ENCODE peak calls at places on chromosome 6, in six cellular contexts. F, L, E, O, I and Q are unnamed samples.

GRCh38 chr6:98672681-98673475 is 161.5 kb upstream of the POU3F2 start:
- DNase-seq in O (no peak), I (no peak), F (peak; percentile 67), L (no peak), E (no peak), Q (no peak)

GRCh38 chr6:156154896-156155295 is 622.3 kb upstream of the ARID1B start:
- DNase-seq in F (no peak), O (peak; percentile 81), E (no peak), L (peak; percentile 5), I (no peak), Q (peak; percentile 60)

GRCh38 chr6:95846652-95847051 is 169.1 kb upstream of the FUT9 start:
- DNase-seq in L (no peak), E (no peak), F (no peak), O (no peak), I (peak; percentile 1), Q (no peak)

GRCh38 chr6:96468681-96469224 is 52.9 kb upstream of the UFL1 start:
- DNase-seq in F (no peak), O (no peak), L (no peak), E (no peak), I (peak; percentile 8), Q (peak; percentile 35)

GRCh38 chr6:161242779-161243693 is 30.8 kb downstream of the AGPAT4 start:
- DNase-seq in I (peak; percentile 64), E (no peak), L (peak; percentile 41), O (no peak), F (peak; percentile 87), Q (no peak)

GRCh38 chr6:164005312-164005711 is 590.8 kb downstream of the QKI start:
- DNase-seq in O (no peak), F (no peak), L (no peak), I (no peak), E (no peak), Q (no peak)

GRCh38 chr6:84836366-84836765 is 72.0 kb upstream of the TBX18 start:
- DNase-seq in E (no peak), O (no peak), L (no peak), F (no peak), I (no peak), Q (no peak)

GRCh38 chr6:89369009-89369408 is 16.5 kb upstream of the UBE2J1 start:
- DNase-seq in O (peak; percentile 62), L (peak; percentile 46), F (peak; percentile 42), E (peak; percentile 26), I (peak; percentile 68), Q (peak; percentile 72)

GRCh38 chr6:89144358-89145041 is 1.4 kb upstream of the PM20D2 start:
- DNase-seq in E (no peak), L (no peak), I (no peak), F (no peak), O (no peak), Q (peak; percentile 44)

GRCh38 chr6:80733645-80734044 is 627.2 kb downstream of the BCKDHB start:
- DNase-seq in L (no peak), F (peak; percentile 27), I (no peak), E (no peak), O (no peak), Q (no peak)

GRCh38 chr6:51339728-51340127 is 521.1 kb downstream of the TFAP2B start:
- DNase-seq in F (no peak), I (peak; percentile 93), E (no peak), L (no peak), O (no peak), Q (peak; percentile 56)

GRCh38 chr6:162736933-162737332 is 9.2 kb downstream of the PACRG start:
- DNase-seq in O (no peak), I (no peak), L (no peak), E (no peak), F (no peak), Q (peak; percentile 3)

GRCh38 chr6:116447052-116447451 is 14.1 kb upstream of the CALHM6 start:
- DNase-seq in E (no peak), L (no peak), F (peak; percentile 20), I (no peak), O (peak; percentile 59), Q (peak; percentile 37)

GRCh38 chr6:112040933-112041332 is 13.0 kb upstream of the CCN6 start:
- DNase-seq in I (no peak), E (no peak), L (no peak), O (peak; percentile 91), F (no peak), Q (no peak)

GRCh38 chr6:78460711-78461110 is 406.6 kb upstream of the IRAK1BP1 start:
- DNase-seq in L (no peak), F (no peak), O (no peak), I (no peak), E (no peak), Q (no peak)

GRCh38 chr6:7170117-7170732 is 62.5 kb downstream of the RREB1 start:
- DNase-seq in O (no peak), L (no peak), E (no peak), I (no peak), F (no peak), Q (no peak)

GRCh38 chr6:38528196-38528965 is 111.3 kb downstream of the BTBD9 start:
- DNase-seq in F (peak; percentile 77), L (no peak), E (no peak), O (no peak), I (no peak), Q (no peak)

GRCh38 chr6:465531-466348 is 74.2 kb downstream of the IRF4 start:
- DNase-seq in O (no peak), I (no peak), E (no peak), F (no peak), L (no peak), Q (no peak)

GRCh38 chr6:116971959-116972358 is 94.9 kb downstream of the RFX6 start:
- DNase-seq in L (peak; percentile 31), E (peak; percentile 11), O (peak; percentile 37), I (peak; percentile 56), F (peak; percentile 3), Q (peak; percentile 62)

GRCh38 chr6:163705923-163706322 is 291.4 kb downstream of the QKI start:
- DNase-seq in L (no peak), E (no peak), O (no peak), I (no peak), F (no peak), Q (no peak)

GRCh38 chr6:40444811-40445210 is 142.4 kb downstream of the LRFN2 start:
- DNase-seq in L (no peak), O (no peak), E (no peak), I (no peak), F (no peak), Q (no peak)

GRCh38 chr6:43623880-43624785 is 4.9 kb downstream of the GTPBP2 start:
- DNase-seq in E (no peak), O (no peak), I (no peak), L (no peak), F (no peak), Q (no peak)

GRCh38 chr6:43622541-43622940 is 6.5 kb downstream of the GTPBP2 start:
- DNase-seq in E (no peak), I (no peak), O (no peak), F (no peak), L (no peak), Q (no peak)

GRCh38 chr6:43627008-43627825 is 1.8 kb downstream of the GTPBP2 start:
- DNase-seq in E (peak; percentile 78), F (peak; percentile 92), O (peak; percentile 92), L (peak; percentile 99), I (no peak), Q (peak; percentile 97)

GRCh38 chr6:43624786-43625288 is 4.2 kb downstream of the GTPBP2 start:
- DNase-seq in E (no peak), L (no peak), O (no peak), F (no peak), I (no peak), Q (no peak)

DNA sequence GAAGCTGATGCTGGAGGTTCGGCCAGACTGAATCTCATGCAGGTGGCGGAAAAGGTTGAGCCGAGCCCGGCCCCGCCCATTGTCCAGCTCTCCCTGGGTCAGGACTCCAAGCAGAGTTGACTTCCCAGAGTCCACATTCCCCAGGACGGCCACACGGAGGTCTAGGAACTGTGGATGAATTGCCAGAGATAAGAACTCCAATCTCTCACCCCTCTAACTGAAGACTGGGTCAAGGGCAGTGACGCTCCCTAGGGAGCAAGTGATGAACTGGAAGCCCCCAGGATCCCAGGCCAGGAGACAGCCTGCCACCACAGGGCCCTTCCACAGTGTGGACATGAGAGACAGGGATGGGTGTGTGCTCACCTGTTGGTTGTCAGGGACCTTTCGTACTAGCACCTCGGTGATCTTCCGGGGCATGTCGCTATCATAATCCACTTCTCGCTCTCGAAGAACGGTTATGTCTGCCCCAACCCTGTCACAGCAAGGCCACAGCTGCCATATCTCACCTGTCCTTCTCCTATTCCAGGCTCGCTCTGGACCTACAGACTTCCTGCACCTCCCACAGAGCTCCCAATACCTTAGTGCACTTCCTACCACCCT is 3.6 kb downstream of the GTPBP2 start:
- DNase-seq in E (no peak), O (no peak), F (no peak), I (no peak), L (no peak), Q (no peak)
- H3K4me2 ChIP-seq in E (peak overlapping the region; percentile 79), O (no peak overlapping the region), F (no peak overlapping the region), I (no peak overlapping the region), L (no peak overlapping the region), Q (no peak overlapping the region)

GRCh38 chr6:134663356-134663755 is 286.5 kb downstream of the ALDH8A1 start:
- DNase-seq in F (no peak), O (no peak), E (no peak), L (no peak), I (no peak), Q (no peak)
- H2AFZ ChIP-seq in F (no peak overlapping the region), O (no peak overlapping the region), E (no peak overlapping the region), L (no peak overlapping the region), I (no peak overlapping the region), Q (no peak overlapping the region)

GRCh38 chr6:150026976-150027805 is 1.9 kb upstream of the RAET1L start:
- DNase-seq in E (no peak), O (no peak), I (no peak), F (no peak), L (no peak), Q (no peak)

GRCh38 chr6:150028799-150029198 is 3.5 kb upstream of the RAET1L start:
- DNase-seq in L (no peak), E (no peak), F (no peak), O (no peak), I (no peak), Q (no peak)

GRCh38 chr6:150025201-150025917 is at the start of gene RAET1L:
- DNase-seq in F (peak; percentile 59), E (peak; percentile 59), I (no peak), L (peak; percentile 45), O (peak; percentile 35), Q (peak; percentile 89)

GRCh38 chr6:150027806-150028565 is 2.7 kb upstream of the RAET1L start:
- DNase-seq in O (no peak), E (no peak), I (no peak), L (no peak), F (no peak), Q (no peak)

DNA sequence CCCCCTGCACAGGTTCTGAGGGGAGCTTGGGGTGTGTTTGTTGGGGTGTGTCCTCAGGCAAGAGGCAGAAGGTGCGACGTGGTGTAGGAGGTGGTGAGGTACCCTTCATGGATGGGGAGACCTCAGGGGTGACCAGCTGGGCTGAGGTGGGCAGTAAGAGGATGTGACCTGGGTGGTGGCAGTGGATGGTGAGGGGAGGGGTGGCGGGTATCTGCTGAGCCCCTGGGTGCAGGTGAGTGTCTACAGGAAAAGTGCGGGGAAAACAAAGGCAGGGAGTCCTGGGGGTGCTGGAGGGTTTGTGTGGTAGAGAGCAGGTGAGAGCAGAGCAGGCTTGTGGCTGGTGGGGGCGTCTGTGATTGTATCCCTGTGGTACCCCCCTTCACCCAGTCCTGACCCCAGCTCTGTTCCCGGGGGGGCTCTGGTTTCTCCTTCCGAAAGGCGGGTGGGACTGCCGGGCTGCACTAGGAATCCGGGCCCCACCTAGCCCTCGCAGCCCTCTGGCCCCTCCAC is 631 bp downstream of the RAET1L start:
- DNase-seq in O (no peak), L (no peak), I (no peak), E (no peak), F (no peak), Q (no peak)
- H3K4me2 ChIP-seq in O (no peak overlapping the region), L (no peak overlapping the region), I (no peak overlapping the region), E (peak overlapping the region; percentile 88), F (peak overlapping the region; percentile 85), Q (peak overlapping the region; percentile 97)

GRCh38 chr6:30685157-30685976 is 1.1 kb downstream of the PPP1R18 start:
- DNase-seq in E (no peak), F (no peak), L (no peak), O (peak; percentile 34), I (no peak), Q (no peak)
- H2AFZ ChIP-seq in E (no peak overlapping the region), F (no peak overlapping the region), L (peak overlapping the region; percentile 18), O (no peak overlapping the region), I (no peak overlapping the region), Q (no peak overlapping the region)